ENCODE peak calls at places on chromosomes 6 and 20, in five cellular contexts. W is WTC11, Y is fibroblast of pulmonary artery, E is GM12864, I is foreskin fibroblast. F is an unnamed sample.

GRCh38 chr6:51462896-51463679 is 624.3 kb downstream of the PKHD1 start:
- DNase-seq in Y (no peak), W (no peak), I (no peak), E (no peak), F (no peak)

GRCh38 chr6:108621117-108621516 is 60.4 kb downstream of the FOXO3 start:
- DNase-seq in E (no peak), Y (peak; percentile 49), W (no peak), I (peak; percentile 96), F (no peak)

GRCh38 chr6:113642390-113642713 is 214.8 kb upstream of the MARCKS start:
- DNase-seq in W (no peak), Y (no peak), I (no peak), E (no peak), F (no peak)

GRCh38 chr6:167825759-167826229 is 917 bp upstream of the AFDN start:
- DNase-seq in Y (peak; percentile 49), I (peak; percentile 78), E (no peak), W (peak; percentile 87), F (peak; percentile 36)

GRCh38 chr20:24961384-24962181 is 12.5 kb downstream of the CST7 start:
- DNase-seq in Y (no peak), I (no peak), E (no peak), W (no peak), F (no peak)

GRCh38 chr6:158536891-158537798 is 22.7 kb upstream of the TMEM181 start:
- DNase-seq in W (peak; percentile 78), I (peak; percentile 77), E (no peak), Y (peak; percentile 6), F (no peak)

GRCh38 chr20:47468290-47469050 is 33.2 kb upstream of the NCOA3 start:
- DNase-seq in W (no peak), Y (no peak), E (peak; percentile 86), I (peak; percentile 11), F (peak; percentile 78)

GRCh38 chr6:150090328-150090727 is 21.4 kb upstream of the ULBP3 start:
- DNase-seq in W (no peak), E (no peak), I (no peak), Y (no peak), F (no peak)

GRCh38 chr20:42531675-42531985 is 658.1 kb downstream of the PTPRT start:
- DNase-seq in E (no peak), W (no peak), I (no peak), Y (no peak), F (no peak)

GRCh38 chr20:23156170-23156841 is 70.2 kb upstream of the CD93 start:
- DNase-seq in I (peak; percentile 89), Y (peak; percentile 56), W (no peak), E (no peak), F (no peak)

GRCh38 chr20:13202553-13202952 is 18.5 kb upstream of the ISM1 start:
- DNase-seq in W (no peak), Y (no peak), E (no peak), I (no peak), F (no peak)

GRCh38 chr6:73585566-73586415 is 65.0 kb upstream of the EEF1A1 start:
- DNase-seq in E (peak; percentile 73), W (no peak), I (peak; percentile 86), Y (peak; percentile 86), F (peak; percentile 50)

DNA sequence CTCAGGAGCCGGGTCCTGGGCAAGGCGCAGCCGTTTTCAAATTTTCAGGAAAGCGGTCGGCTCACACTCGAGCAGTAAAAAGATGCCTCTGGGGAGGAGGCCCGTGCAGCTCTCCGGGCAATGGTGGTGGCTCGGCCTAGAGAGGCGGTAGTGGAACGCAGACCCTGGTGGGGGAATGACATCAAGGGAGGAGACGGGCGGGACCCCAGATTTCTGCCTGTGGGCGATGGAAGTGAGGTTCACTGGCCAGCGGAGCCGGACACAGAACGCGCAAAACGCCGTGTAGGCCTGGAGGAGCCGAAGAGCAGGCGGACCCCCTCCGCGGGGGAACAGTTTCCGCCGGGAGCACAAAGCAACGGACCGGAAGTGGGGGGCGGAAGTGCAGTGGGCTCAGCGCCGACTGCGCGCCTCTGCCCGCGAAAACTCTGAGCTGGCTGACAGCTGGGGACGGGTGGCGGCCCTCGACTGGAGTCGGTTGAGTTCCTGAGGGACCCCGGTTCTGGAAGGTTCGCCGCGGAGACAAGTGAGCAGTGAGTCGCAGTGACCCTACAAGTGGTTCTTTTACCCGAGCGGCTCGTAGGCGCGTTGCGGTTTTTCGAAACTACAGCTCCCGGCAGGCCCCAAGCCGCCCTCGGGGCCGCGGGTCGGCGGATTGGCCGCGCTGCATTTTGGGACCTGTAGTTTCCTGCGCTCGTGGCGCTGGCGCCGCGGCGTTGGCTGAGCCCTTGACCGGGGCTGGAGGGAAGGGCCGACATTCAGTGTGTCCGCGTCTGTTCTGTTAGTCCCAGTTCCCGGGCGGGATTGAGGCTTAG is at the start of gene RTEL1:
- DNase-seq in E (peak; percentile 79), I (peak; percentile 97), Y (peak; percentile 95), W (peak; percentile 92), F (peak; percentile 96)
- TF ChIP-seq CTCF in E (no peak), I (no peak), Y (no peak), W (no peak), F (no peak)

GRCh38 chr6:30450548-30450907 is 38.8 kb upstream of the HLA-E start:
- DNase-seq in I (no peak), E (no peak), W (no peak), Y (no peak), F (no peak)

GRCh38 chr6:30443657-30444450 is 45.5 kb upstream of the HLA-E start:
- DNase-seq in I (peak; percentile 72), W (peak; percentile 46), E (no peak), Y (no peak), F (no peak)

GRCh38 chr6:30446259-30446658 is 43.0 kb upstream of the HLA-E start:
- DNase-seq in Y (no peak), W (no peak), E (no peak), I (no peak), F (no peak)

GRCh38 chr6:30444451-30444742 is 44.9 kb upstream of the HLA-E start:
- DNase-seq in W (no peak), E (no peak), Y (no peak), I (no peak), F (no peak)

GRCh38 chr6:30447237-30447636 is 42.1 kb upstream of the HLA-E start:
- DNase-seq in W (peak; percentile 75), I (no peak), Y (no peak), E (no peak), F (no peak)
- TF ChIP-seq CTCF in W (peak; percentile 46), I (no peak), Y (peak; percentile 37), E (no peak), F (peak; percentile 1)

DNA sequence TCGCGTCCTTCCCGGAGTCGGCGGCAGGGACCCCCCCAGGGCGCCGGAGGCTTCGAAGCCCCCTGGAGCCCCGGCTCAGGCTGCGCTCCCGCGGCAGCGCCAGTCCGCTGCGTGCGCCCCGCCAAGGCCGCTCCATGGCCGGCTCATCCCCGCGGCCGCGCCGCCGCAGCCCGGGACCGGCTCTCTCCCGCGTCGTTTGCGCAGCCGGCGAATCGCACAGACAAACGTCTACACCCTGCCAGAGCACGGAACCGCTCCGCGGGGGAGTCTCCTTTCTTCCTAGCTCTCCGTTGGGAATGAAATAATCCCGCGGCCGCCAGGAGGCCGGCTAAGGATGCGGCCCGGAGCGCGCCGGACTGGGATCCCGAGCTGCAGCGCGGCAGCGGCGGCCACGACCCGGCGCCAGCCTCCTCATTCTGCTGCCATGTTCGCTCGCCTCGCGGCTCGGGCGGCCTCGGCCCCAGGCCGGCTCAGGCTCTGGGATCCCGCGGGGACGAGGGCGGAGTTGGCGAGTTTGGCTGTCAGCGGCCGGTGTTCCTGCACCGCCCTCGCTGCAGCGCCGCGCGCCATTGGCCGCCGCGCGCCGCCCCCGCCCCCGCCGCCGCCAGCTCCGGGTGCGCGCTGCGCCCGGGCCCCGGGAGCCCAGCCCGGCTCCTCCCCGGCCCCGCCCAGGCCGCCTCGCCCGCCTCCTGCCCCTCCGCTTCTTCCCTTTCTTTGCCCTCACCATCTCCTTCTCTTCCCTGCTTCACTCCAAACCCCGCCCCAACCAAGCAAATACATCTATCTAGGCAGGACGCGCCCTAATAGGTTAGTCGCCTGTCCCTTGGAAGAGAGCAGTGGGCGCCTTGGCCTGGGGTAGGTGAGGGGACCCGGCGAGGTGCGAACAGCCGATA is at the start of gene GFOD1:
- DNase-seq in I (peak; percentile 94), E (no peak), Y (peak; percentile 87), W (peak; percentile 83), F (peak; percentile 89)
- TF ChIP-seq CTCF in I (no peak), E (peak; percentile 4), Y (no peak), W (no peak), F (no peak)

GRCh38 chr20:2340823-2341222 is 39.9 kb upstream of the TGM6 start:
- DNase-seq in W (no peak), I (no peak), E (no peak), Y (no peak), F (no peak)

GRCh38 chr20:2341336-2341735 is 39.4 kb upstream of the TGM6 start:
- DNase-seq in Y (no peak), W (no peak), E (no peak), I (no peak), F (no peak)

GRCh38 chr20:2342243-2342642 is 38.5 kb upstream of the TGM6 start:
- DNase-seq in E (no peak), Y (no peak), W (no peak), I (no peak), F (no peak)

GRCh38 chr20:2338702-2339101 is 42.0 kb upstream of the TGM6 start:
- DNase-seq in I (no peak), E (no peak), Y (no peak), W (no peak), F (no peak)

GRCh38 chr20:2340136-2340535 is 40.6 kb upstream of the TGM6 start:
- DNase-seq in W (no peak), Y (no peak), I (no peak), E (no peak), F (no peak)
- TF ChIP-seq CTCF in W (no peak), Y (no peak), I (no peak), E (no peak), F (peak; percentile 7)